ENCODE peak calls at places on chromosome X, in ten cellular contexts. Z, N, L, K, X, B, C, E, J and R are unnamed samples.

GRCh38 chrX:10159069-10159468 is 2.3 kb downstream of the CLCN4 start:
- DNase-seq in Z (no peak), N (no peak), L (no peak), K (no peak), X (peak; percentile 94), B (no peak), C (no peak), E (no peak), J (no peak), R (no peak)

GRCh38 chrX:11474576-11474975 is 181.4 kb downstream of the AMELX start:
- DNase-seq in Z (no peak), N (no peak), L (no peak), K (no peak), X (no peak), B (no peak), C (no peak), E (no peak), J (no peak), R (no peak)

GRCh38 chrX:15751160-15751819 is 13.2 kb downstream of the CA5B start:
- DNase-seq in Z (no peak), N (no peak), L (peak; percentile 62), K (no peak), X (no peak), B (no peak), C (peak; percentile 50), E (no peak), J (no peak), R (peak; percentile 77)

GRCh38 chrX:82163701-82164100 is 961.8 kb downstream of the SH3BGRL start:
- DNase-seq in Z (no peak), N (no peak), L (no peak), K (no peak), X (no peak), B (no peak), C (no peak), E (no peak), J (no peak), R (no peak)

GRCh38 chrX:148133099-148133725 is 152.1 kb downstream of the FMR1NB start:
- DNase-seq in Z (peak; percentile 64), N (peak; percentile 38), L (no peak), K (no peak), X (peak; percentile 0), B (no peak), C (no peak), E (peak; percentile 46), J (no peak), R (no peak)

GRCh38 chrX:47187106-47187677 is 6.4 kb upstream of the UBA1 start:
- DNase-seq in Z (no peak), N (no peak), L (no peak), K (no peak), X (no peak), B (no peak), C (no peak), E (no peak), J (no peak), R (no peak)

GRCh38 chrX:45322820-45323219 is 122.1 kb upstream of the DIPK2B start:
- DNase-seq in Z (no peak), N (no peak), L (peak; percentile 14), K (no peak), X (no peak), B (no peak), C (no peak), E (no peak), J (no peak), R (peak; percentile 19)

GRCh38 chrX:13223868-13224555 is 95.8 kb downstream of the ATXN3L start:
- DNase-seq in Z (no peak), N (peak; percentile 90), L (peak; percentile 88), K (no peak), X (no peak), B (no peak), C (peak; percentile 50), E (peak; percentile 52), J (no peak), R (peak; percentile 69)

GRCh38 chrX:48648299-48648698 is 35.3 kb upstream of the WAS start:
- DNase-seq in Z (peak; percentile 71), N (no peak), L (peak; percentile 54), K (peak; percentile 6), X (peak; percentile 40), B (peak; percentile 10), C (peak; percentile 36), E (no peak), J (no peak), R (peak; percentile 28)

GRCh38 chrX:49072712-49073095 is 1.1 kb downstream of the PRAF2 start:
- DNase-seq in Z (no peak), N (no peak), L (no peak), K (no peak), X (no peak), B (no peak), C (peak; percentile 29), E (no peak), J (no peak), R (no peak)

GRCh38 chrX:19682712-19683331 is 167.5 kb upstream of the MAP3K15 start:
- DNase-seq in Z (no peak), N (peak; percentile 39), L (peak; percentile 82), K (peak; percentile 57), X (peak; percentile 34), B (peak; percentile 48), C (peak; percentile 74), E (no peak), J (peak; percentile 57), R (peak; percentile 74)

GRCh38 chrX:103293118-103293517 is 16.6 kb upstream of the TCEAL5 start:
- DNase-seq in Z (no peak), N (no peak), L (no peak), K (no peak), X (no peak), B (no peak), C (no peak), E (no peak), J (no peak), R (no peak)

GRCh38 chrX:700936-701335 is 70.3 kb downstream of the SHOX start:
- DNase-seq in Z (no peak), N (no peak), L (no peak), K (no peak), X (no peak), B (no peak), C (no peak), E (no peak), J (no peak), R (no peak)

GRCh38 chrX:645024-645376 is 14.4 kb downstream of the SHOX start:
- DNase-seq in Z (no peak), N (no peak), L (no peak), K (no peak), X (no peak), B (no peak), C (no peak), E (no peak), J (no peak), R (no peak)

GRCh38 chrX:113929004-113929403 is 654.9 kb upstream of the HTR2C start:
- DNase-seq in Z (peak; percentile 7), N (peak; percentile 4), L (peak; percentile 35), K (no peak), X (peak; percentile 62), B (no peak), C (peak; percentile 15), E (peak; percentile 21), J (no peak), R (peak; percentile 25)

GRCh38 chrX:11890843-11891514 is 132.9 kb downstream of the MSL3 start:
- DNase-seq in Z (no peak), N (no peak), L (no peak), K (no peak), X (no peak), B (peak; percentile 30), C (no peak), E (no peak), J (no peak), R (no peak)

GRCh38 chrX:39869846-39870601 is 227.7 kb downstream of the BCOR start:
- DNase-seq in Z (no peak), N (no peak), L (peak; percentile 25), K (peak; percentile 62), X (no peak), B (no peak), C (no peak), E (no peak), J (peak; percentile 62), R (no peak)

GRCh38 chrX:41110801-41111625 is 25.8 kb downstream of the USP9X start:
- DNase-seq in Z (no peak), N (no peak), L (no peak), K (no peak), X (peak; percentile 73), B (no peak), C (no peak), E (no peak), J (no peak), R (no peak)

GRCh38 chrX:53223955-53224859 is 800 bp downstream of the KDM5C start:
- DNase-seq in Z (peak; percentile 11), N (no peak), L (peak; percentile 73), K (no peak), X (peak; percentile 17), B (no peak), C (peak; percentile 71), E (no peak), J (no peak), R (peak; percentile 32)

GRCh38 chrX:153724252-153725038 is at the start of the genes ABCD1 and BCAP31:
- DNase-seq in Z (peak; percentile 88), N (peak; percentile 81), L (peak; percentile 92), K (peak; percentile 85), X (peak; percentile 92), B (peak; percentile 90), C (peak; percentile 96), E (peak; percentile 95), J (peak; percentile 77), R (peak; percentile 76)

GRCh38 chrX:100408643-100409315 is 1.3 kb downstream of the PCDH19 start:
- DNase-seq in Z (no peak), N (no peak), L (no peak), K (no peak), X (no peak), B (no peak), C (peak; percentile 12), E (no peak), J (no peak), R (no peak)

GRCh38 chrX:28920554-28920953 is 333.3 kb downstream of the IL1RAPL1 start:
- DNase-seq in Z (no peak), N (peak; percentile 89), L (no peak), K (no peak), X (no peak), B (no peak), C (no peak), E (peak; percentile 46), J (no peak), R (no peak)

GRCh38 chrX:12709047-12709446 is 82.2 kb upstream of the PRPS2 start:
- DNase-seq in Z (no peak), N (no peak), L (no peak), K (no peak), X (no peak), B (no peak), C (no peak), E (no peak), J (no peak), R (no peak)

GRCh38 chrX:49106930-49107329 is 16.6 kb downstream of the GPKOW start:
- DNase-seq in Z (peak; percentile 24), N (no peak), L (peak; percentile 51), K (no peak), X (peak; percentile 53), B (peak; percentile 13), C (peak; percentile 67), E (no peak), J (no peak), R (peak; percentile 14)

GRCh38 chrX:22246620-22247019 is 26.1 kb upstream of the CBLL2 start:
- DNase-seq in Z (no peak), N (no peak), L (peak; percentile 5), K (no peak), X (no peak), B (no peak), C (no peak), E (no peak), J (no peak), R (no peak)

GRCh38 chrX:54812306-54812705 is 4.8 kb downstream of the MAGED2 start:
- DNase-seq in Z (no peak), N (no peak), L (no peak), K (no peak), X (no peak), B (no peak), C (no peak), E (no peak), J (no peak), R (no peak)

GRCh38 chrX:132063862-132064261 is 40.8 kb downstream of the STK26 start:
- DNase-seq in Z (no peak), N (no peak), L (no peak), K (no peak), X (no peak), B (no peak), C (no peak), E (no peak), J (no peak), R (no peak)

GRCh38 chrX:109886122-109886761 is 116.7 kb upstream of the TMEM164 start:
- DNase-seq in Z (peak; percentile 35), N (no peak), L (peak; percentile 66), K (no peak), X (peak; percentile 69), B (no peak), C (peak; percentile 70), E (no peak), J (no peak), R (no peak)